ENCODE peak calls at places on chromosomes 7 and 10, in four cellular contexts. C is neural progenitor cell, E is left ventricle myocardium inferior, Y is GM23248. B is an unnamed sample.

GRCh38 chr10:486668-487067 is 202.8 kb downstream of the DIP2C start:
- DNase-seq in C (no peak), E (no peak), Y (no peak), B (no peak)

GRCh38 chr7:94182721-94183120 is 178.6 kb upstream of the BET1 start:
- DNase-seq in C (no peak), E (no peak), Y (peak; percentile 35), B (no peak)

GRCh38 chr7:66281678-66282593 is 76.8 kb downstream of the TPST1 start:
- DNase-seq in C (no peak), E (no peak), Y (peak; percentile 99), B (peak; percentile 34)

GRCh38 chr10:34172936-34173533 is 642.1 kb downstream of the PARD3 start:
- DNase-seq in C (no peak), E (no peak), Y (peak; percentile 46), B (no peak)

GRCh38 chr10:1360011-1360580 is 303.9 kb downstream of the WDR37 start:
- DNase-seq in C (peak; percentile 54), E (no peak), Y (no peak), B (peak; percentile 77)

GRCh38 chr10:87868277-87868676 is 4.9 kb downstream of the PTEN start:
- DNase-seq in C (no peak), E (no peak), Y (no peak), B (no peak)

GRCh38 chr10:112913661-112914287 is 36.3 kb upstream of the TCF7L2 start:
- DNase-seq in C (no peak), E (no peak), Y (no peak), B (no peak)

GRCh38 chr10:13528875-13529713 is at the start of gene BEND7:
- DNase-seq in C (peak; percentile 73), E (peak; percentile 53), Y (peak; percentile 52), B (peak; percentile 26)

GRCh38 chr7:42232275-42232674 is 4.7 kb downstream of the GLI3 start:
- DNase-seq in C (peak; percentile 83), E (no peak), Y (peak; percentile 82), B (peak; percentile 76)

GRCh38 chr10:18400911-18401260 is 250.5 kb downstream of the NSUN6 start:
- DNase-seq in C (peak; percentile 59), E (no peak), Y (peak; percentile 4), B (peak; percentile 34)

GRCh38 chr10:113992601-113993011 is 51.1 kb upstream of the ADRB1 start:
- DNase-seq in C (no peak), E (no peak), Y (peak; percentile 43), B (no peak)

GRCh38 chr10:54282012-54282411 is 519.0 kb downstream of the PCDH15 start:
- DNase-seq in C (no peak), E (no peak), Y (no peak), B (peak; percentile 8)

GRCh38 chr10:89793649-89794254 is 92.4 kb downstream of the KIF20B start:
- DNase-seq in C (peak; percentile 82), E (no peak), Y (peak; percentile 74), B (peak; percentile 78)

GRCh38 chr7:25060487-25061055 is 64.5 kb downstream of the CYCS start:
- DNase-seq in C (no peak), E (no peak), Y (no peak), B (no peak)

GRCh38 chr7:167087-167855 is 25.1 kb upstream of the FAM20C start:
- DNase-seq in C (no peak), E (no peak), Y (no peak), B (no peak)

GRCh38 chr10:119412831-119413737 is 129.4 kb downstream of the RGS10 start:
- DNase-seq in C (peak; percentile 30), E (no peak), Y (peak; percentile 54), B (peak; percentile 86)

GRCh38 chr10:3828404-3829192 is 43.6 kb upstream of the KLF6 start:
- DNase-seq in C (no peak), E (no peak), Y (peak; percentile 84), B (no peak)

GRCh38 chr10:19929466-19930140 is 113.4 kb downstream of the PLXDC2 start:
- DNase-seq in C (no peak), E (no peak), Y (peak; percentile 74), B (no peak)

GRCh38 chr10:11870900-11871407 is 47.8 kb downstream of the PROSER2 start:
- DNase-seq in C (no peak), E (no peak), Y (no peak), B (no peak)

GRCh38 chr7:139682136-139683013 is 95.4 kb downstream of the HIPK2 start:
- DNase-seq in C (no peak), E (no peak), Y (peak; percentile 94), B (peak; percentile 84)

GRCh38 chr10:86946215-86947170 is 10.9 kb downstream of the MMRN2 start:
- DNase-seq in C (no peak), E (peak; percentile 59), Y (no peak), B (no peak)

GRCh38 chr10:36126076-36126475 is 484.0 kb upstream of the FZD8 start:
- DNase-seq in C (no peak), E (no peak), Y (no peak), B (no peak)

GRCh38 chr10:71389768-71390434 is 6.8 kb upstream of the CDH23 start:
- DNase-seq in C (no peak), E (no peak), Y (no peak), B (no peak)

GRCh38 chr10:29067161-29067560 is 221.7 kb upstream of the LYZL1 start:
- DNase-seq in C (no peak), E (no peak), Y (peak; percentile 10), B (peak; percentile 54)

GRCh38 chr7:105224884-105225651 is 163.7 kb downstream of the SRPK2 start:
- DNase-seq in C (no peak), E (no peak), Y (peak; percentile 95), B (peak; percentile 72)

GRCh38 chr10:4836416-4836969 is 10.5 kb downstream of the AKR1E2 start:
- DNase-seq in C (no peak), E (no peak), Y (no peak), B (no peak)

GRCh38 chr7:92133133-92133736 is 1.0 kb downstream of the CYP51A1 start:
- DNase-seq in C (no peak), E (no peak), Y (peak; percentile 58), B (no peak)

GRCh38 chr7:156947120-156947843 is 2.2 kb upstream of the NOM1 start:
- DNase-seq in C (no peak), E (no peak), Y (no peak), B (no peak)

GRCh38 chr7:104482362-104483042 is 154.1 kb downstream of the LHFPL3 start:
- DNase-seq in C (no peak), E (no peak), Y (no peak), B (no peak)

DNA sequence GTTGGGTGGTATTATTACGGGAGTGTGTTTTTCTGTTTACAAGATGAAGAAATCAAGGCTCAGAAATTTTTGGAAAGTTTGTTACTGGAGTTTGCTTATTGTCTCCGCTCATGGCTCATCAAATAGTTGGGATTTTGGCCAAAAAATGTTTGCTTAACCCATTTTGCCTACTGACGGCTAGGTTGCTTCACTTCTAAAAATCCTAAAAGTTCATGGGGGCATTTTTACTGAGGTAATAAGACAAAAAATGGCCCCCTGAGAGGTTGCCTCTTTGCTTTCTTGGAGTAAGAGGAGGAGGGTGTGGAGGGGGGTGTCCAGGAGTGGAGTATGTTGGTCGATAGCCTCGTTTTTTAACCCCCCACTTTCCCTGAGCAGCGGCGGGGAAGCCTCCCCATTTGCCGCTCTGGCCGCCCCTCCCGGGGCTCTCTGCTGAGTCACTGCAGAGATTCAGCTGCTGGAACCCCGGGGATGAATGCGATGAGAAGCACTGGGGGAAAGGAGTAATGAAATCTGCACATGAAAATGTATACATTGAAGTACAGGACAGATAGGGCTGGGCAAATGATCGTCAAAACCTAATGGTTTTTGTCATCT is 1.5 kb downstream of the MEST start:
- DNase-seq in C (peak; percentile 33), E (no peak), Y (peak; percentile 53), B (no peak)
- H3K4me3 ChIP-seq in C (peak overlapping the region; percentile 64), E (peak overlapping the region; percentile 63), Y (peak overlapping the region; percentile 63), B (no peak overlapping the region)

GRCh38 chr7:11471255-11471654 is 360.7 kb downstream of the THSD7A start:
- DNase-seq in C (no peak), E (no peak), Y (no peak), B (no peak)
- H3K4me3 ChIP-seq in C (no peak overlapping the region), E (no peak overlapping the region), Y (no peak overlapping the region), B (no peak overlapping the region)

GRCh38 chr7:2614646-2615330 is 17.0 kb upstream of the TTYH3 start:
- DNase-seq in C (no peak), E (no peak), Y (peak; percentile 30), B (no peak)

GRCh38 chr7:2619120-2619519 is 12.7 kb upstream of the TTYH3 start:
- DNase-seq in C (no peak), E (no peak), Y (peak; percentile 78), B (no peak)

GRCh38 chr7:2616387-2616966 is 15.3 kb upstream of the TTYH3 start:
- DNase-seq in C (no peak), E (no peak), Y (no peak), B (no peak)

GRCh38 chr7:2616973-2617709 is 14.6 kb upstream of the TTYH3 start:
- DNase-seq in C (peak; percentile 63), E (no peak), Y (no peak), B (no peak)

GRCh38 chr7:2617710-2617975 is 14.1 kb upstream of the TTYH3 start:
- DNase-seq in C (no peak), E (peak; percentile 50), Y (no peak), B (no peak)
- H3K4me3 ChIP-seq in C (no peak overlapping the region), E (peak overlapping the region; percentile 10), Y (no peak overlapping the region), B (no peak overlapping the region)

GRCh38 chr10:100209303-100209702 is 20.1 kb downstream of the CHUK start:
- DNase-seq in C (no peak), E (no peak), Y (peak; percentile 16), B (peak; percentile 3)

GRCh38 chr10:100204370-100204769 is 18.5 kb upstream of the ERLIN1 start:
- DNase-seq in C (no peak), E (no peak), Y (no peak), B (no peak)

GRCh38 chr10:100208271-100208670 is 21.1 kb downstream of the CHUK start:
- DNase-seq in C (no peak), E (no peak), Y (no peak), B (no peak)
- H3K4me3 ChIP-seq in C (no peak overlapping the region), E (no peak overlapping the region), Y (no peak overlapping the region), B (no peak overlapping the region)

GRCh38 chr7:46383605-46384004 is 462.5 kb upstream of the IGFBP3 start:
- DNase-seq in C (no peak), E (no peak), Y (peak; percentile 69), B (peak; percentile 56)
- H3K4me3 ChIP-seq in C (no peak overlapping the region), E (no peak overlapping the region), Y (no peak overlapping the region), B (no peak overlapping the region)

B was measured in mesendoderm.